ENCODE peak calls at places on chromosomes 5 and 9, in nine cellular contexts. G, I, C, N, X, U, F, K and E are unnamed samples.

GRCh38 chr9:132622144-132622543 is 39.7 kb downstream of the BARHL1 start:
- DNase-seq in X (no peak), I (peak; percentile 34), C (no peak), N (no peak), G (no peak), F (no peak), U (no peak), K (no peak), E (no peak)

GRCh38 chr9:76634356-76635054 is 129.7 kb upstream of the PCA3 start:
- DNase-seq in C (no peak), K (no peak), F (no peak), N (no peak), U (no peak), X (no peak), I (no peak), G (no peak), E (no peak)

GRCh38 chr5:163463063-163463435 is 2.6 kb downstream of the HMMR start:
- DNase-seq in U (no peak), F (no peak), N (no peak), C (no peak), G (no peak), I (no peak), X (no peak), K (no peak), E (no peak)

GRCh38 chr5:89315194-89315593 is 432.2 kb upstream of the MEF2C start:
- DNase-seq in C (no peak), G (no peak), X (no peak), F (no peak), U (no peak), N (no peak), I (no peak), K (no peak), E (no peak)

GRCh38 chr9:79569814-79570448 is 1.8 kb upstream of the TLE4 start:
- DNase-seq in N (no peak), K (no peak), U (no peak), X (no peak), C (no peak), I (no peak), F (no peak), G (no peak), E (no peak)

GRCh38 chr5:107808671-107809137 is 138.0 kb upstream of the EFNA5 start:
- DNase-seq in U (no peak), N (no peak), I (no peak), K (no peak), G (peak; percentile 10), C (no peak), F (peak; percentile 52), X (no peak), E (peak; percentile 83)

GRCh38 chr5:181198905-181199519 is 6.0 kb downstream of the TRIM7 start:
- DNase-seq in U (no peak), N (no peak), K (no peak), G (no peak), X (no peak), C (no peak), F (no peak), I (no peak), E (no peak)

GRCh38 chr5:130151239-130151638 is 247.0 kb downstream of the CHSY3 start:
- DNase-seq in I (no peak), F (no peak), U (no peak), X (no peak), N (no peak), G (no peak), K (no peak), C (no peak), E (no peak)

GRCh38 chr5:132500931-132501628 is 10.5 kb upstream of the IRF1 start:
- DNase-seq in X (peak; percentile 50), U (peak; percentile 81), F (no peak), I (peak; percentile 73), G (peak; percentile 57), K (no peak), C (peak; percentile 59), N (no peak), E (peak; percentile 75)

GRCh38 chr5:66669086-66669861 is 73.1 kb downstream of the MAST4 start:
- DNase-seq in F (no peak), N (no peak), C (no peak), X (no peak), G (no peak), K (no peak), U (no peak), I (no peak), E (no peak)

GRCh38 chr9:93234600-93234999 is 50.7 kb downstream of the WNK2 start:
- DNase-seq in F (no peak), N (no peak), C (no peak), U (no peak), G (no peak), X (no peak), K (no peak), I (no peak), E (no peak)

GRCh38 chr5:100901851-100902341 is 1.2 kb downstream of the ST8SIA4 start:
- DNase-seq in G (peak; percentile 38), X (peak; percentile 52), U (peak; percentile 53), C (no peak), F (no peak), K (no peak), I (peak; percentile 32), N (peak; percentile 50), E (peak; percentile 46)

GRCh38 chr5:158559066-158559465 is 540.6 kb downstream of the EBF1 start:
- DNase-seq in K (no peak), U (no peak), C (no peak), X (no peak), G (no peak), F (no peak), I (no peak), N (no peak), E (no peak)

GRCh38 chr9:90394866-90395265 is 247.8 kb downstream of the DIRAS2 start:
- DNase-seq in F (no peak), C (no peak), X (no peak), I (no peak), N (no peak), G (no peak), U (no peak), K (no peak), E (no peak)

GRCh38 chr9:20319641-20320337 is 302.5 kb downstream of the MLLT3 start:
- DNase-seq in N (no peak), G (no peak), X (no peak), I (no peak), C (no peak), U (peak; percentile 27), K (no peak), F (no peak), E (no peak)

GRCh38 chr5:10680876-10681481 is 80.1 kb downstream of the DAP start:
- DNase-seq in G (no peak), F (no peak), K (no peak), C (no peak), I (no peak), U (no peak), X (no peak), N (no peak), E (no peak)

GRCh38 chr9:71733176-71733575 is 35.1 kb downstream of the CEMIP2 start:
- DNase-seq in K (no peak), U (no peak), X (no peak), G (no peak), I (no peak), F (no peak), N (no peak), C (no peak), E (no peak)